ENCODE peak calls at places on chromosomes 2 and 18, in four cellular contexts. One of them, this sample, is unnamed.

GRCh38 chr2:67627456-67627855 is 230.3 kb downstream of the ETAA1 start:
- DNase-seq in prostate gland: no peak
- DNase-seq in lower lobe of right lung: no peak
- DNase-seq in K562: no peak
- DNase-seq in this sample: no peak

GRCh38 chr2:108975613-108976435 is 13.2 kb downstream of the EDAR start:
- DNase-seq in lower lobe of right lung: no peak
- DNase-seq in K562: no peak
- DNase-seq in prostate gland: no peak
- DNase-seq in this sample: no peak

GRCh38 chr18:62518460-62519375 is 4.1 kb upstream of the ZCCHC2 start:
- DNase-seq in lower lobe of right lung: no peak
- DNase-seq in prostate gland: no peak
- DNase-seq in K562: peak; percentile 34
- DNase-seq in this sample: no peak

GRCh38 chr2:72895759-72896281 is 8.6 kb downstream of the SPR start:
- DNase-seq in lower lobe of right lung: peak; percentile 50
- DNase-seq in K562: no peak
- DNase-seq in prostate gland: peak; percentile 37
- DNase-seq in this sample: no peak

GRCh38 chr2:207073791-207074678 is 91.7 kb downstream of the KLF7 start:
- DNase-seq in lower lobe of right lung: no peak
- DNase-seq in prostate gland: no peak
- DNase-seq in K562: no peak
- DNase-seq in this sample: no peak

GRCh38 chr2:218806346-218806978 is 24.5 kb downstream of the CYP27A1 start:
- DNase-seq in lower lobe of right lung: peak; percentile 87
- DNase-seq in K562: no peak
- DNase-seq in prostate gland: peak; percentile 68
- DNase-seq in this sample: peak; percentile 100

GRCh38 chr18:59821983-59822382 is 77.8 kb upstream of the PMAIP1 start:
- DNase-seq in K562: no peak
- DNase-seq in prostate gland: no peak
- DNase-seq in lower lobe of right lung: no peak
- DNase-seq in this sample: no peak

GRCh38 chr2:43005211-43005974 is 213.0 kb upstream of the HAAO start:
- DNase-seq in lower lobe of right lung: no peak
- DNase-seq in prostate gland: peak; percentile 27
- DNase-seq in K562: no peak
- DNase-seq in this sample: no peak

GRCh38 chr2:127514485-127514884 is 11.8 kb downstream of the IWS1 start:
- DNase-seq in K562: no peak
- DNase-seq in lower lobe of right lung: no peak
- DNase-seq in prostate gland: no peak
- DNase-seq in this sample: no peak

GRCh38 chr2:37576831-37577230 is 94.6 kb downstream of the CDC42EP3 start:
- DNase-seq in K562: no peak
- DNase-seq in lower lobe of right lung: no peak
- DNase-seq in prostate gland: no peak
- DNase-seq in this sample: no peak

GRCh38 chr2:160224507-160224906 is 24.4 kb upstream of the ITGB6 start:
- DNase-seq in K562: no peak
- DNase-seq in lower lobe of right lung: no peak
- DNase-seq in prostate gland: no peak
- DNase-seq in this sample: no peak

GRCh38 chr2:74815955-74816354 is 18.0 kb upstream of the HK2 start:
- DNase-seq in K562: no peak
- DNase-seq in prostate gland: no peak
- DNase-seq in lower lobe of right lung: no peak
- DNase-seq in this sample: no peak

GRCh38 chr2:109244750-109245382 is 115.9 kb downstream of the SH3RF3 start:
- DNase-seq in prostate gland: no peak
- DNase-seq in K562: no peak
- DNase-seq in lower lobe of right lung: no peak
- DNase-seq in this sample: no peak

GRCh38 chr2:177334940-177335543 is 57.5 kb upstream of the AGPS start:
- DNase-seq in prostate gland: peak; percentile 22
- DNase-seq in K562: peak; percentile 70
- DNase-seq in lower lobe of right lung: no peak
- DNase-seq in this sample: peak; percentile 65

GRCh38 chr2:224584111-224584764 is 925 bp downstream of the CUL3 start:
- DNase-seq in K562: peak; percentile 51
- DNase-seq in prostate gland: peak; percentile 6
- DNase-seq in lower lobe of right lung: peak; percentile 60
- DNase-seq in this sample: peak; percentile 59

GRCh38 chr2:158493458-158493857 is 36.7 kb downstream of the PKP4 start:
- DNase-seq in K562: no peak
- DNase-seq in lower lobe of right lung: no peak
- DNase-seq in prostate gland: no peak
- DNase-seq in this sample: no peak

GRCh38 chr2:133262888-133263287 is 305.4 kb downstream of the NCKAP5 start:
- DNase-seq in prostate gland: no peak
- DNase-seq in lower lobe of right lung: no peak
- DNase-seq in K562: no peak
- DNase-seq in this sample: no peak

GRCh38 chr2:74690571-74690970 is 36.5 kb downstream of the SEMA4F start:
- DNase-seq in K562: peak; percentile 63
- DNase-seq in lower lobe of right lung: no peak
- DNase-seq in prostate gland: peak; percentile 20
- DNase-seq in this sample: peak; percentile 81

GRCh38 chr2:241941691-241942301 is 72.3 kb downstream of the RTP5 start:
- DNase-seq in K562: no peak
- DNase-seq in lower lobe of right lung: no peak
- DNase-seq in prostate gland: no peak
- DNase-seq in this sample: no peak

GRCh38 chr2:171703574-171704347 is 16.5 kb downstream of the DYNC1I2 start:
- DNase-seq in K562: peak; percentile 59
- DNase-seq in lower lobe of right lung: no peak
- DNase-seq in prostate gland: no peak
- DNase-seq in this sample: peak; percentile 55

GRCh38 chr2:27893031-27893430 is 2.5 kb downstream of the BABAM2 start:
- DNase-seq in prostate gland: no peak
- DNase-seq in lower lobe of right lung: no peak
- DNase-seq in K562: no peak
- DNase-seq in this sample: no peak

GRCh38 chr2:182077451-182078142 is 91.9 kb downstream of the PPP1R1C start:
- DNase-seq in prostate gland: peak; percentile 50
- DNase-seq in lower lobe of right lung: no peak
- DNase-seq in K562: peak; percentile 68
- DNase-seq in this sample: peak; percentile 83

GRCh38 chr2:196537311-196537710 is 102.2 kb upstream of the CCDC150 start:
- DNase-seq in K562: no peak
- DNase-seq in lower lobe of right lung: no peak
- DNase-seq in prostate gland: no peak
- DNase-seq in this sample: no peak

GRCh38 chr18:32315881-32316280 is 126.0 kb downstream of the MEP1B start:
- DNase-seq in K562: no peak
- DNase-seq in prostate gland: no peak
- DNase-seq in lower lobe of right lung: no peak
- DNase-seq in this sample: no peak

GRCh38 chr2:30984141-30984540 is 154.1 kb downstream of the GALNT14 start:
- DNase-seq in K562: no peak
- DNase-seq in prostate gland: peak; percentile 31
- DNase-seq in lower lobe of right lung: no peak
- DNase-seq in this sample: no peak

GRCh38 chr2:20571644-20572215 is 79.2 kb downstream of the HS1BP3 start:
- DNase-seq in prostate gland: no peak
- DNase-seq in K562: no peak
- DNase-seq in lower lobe of right lung: no peak
- DNase-seq in this sample: no peak

GRCh38 chr2:20568501-20569463 is 82.1 kb downstream of the HS1BP3 start:
- DNase-seq in lower lobe of right lung: no peak
- DNase-seq in prostate gland: peak; percentile 36
- DNase-seq in K562: no peak
- DNase-seq in this sample: no peak

GRCh38 chr2:20570249-20570648 is 80.6 kb downstream of the HS1BP3 start:
- DNase-seq in prostate gland: no peak
- DNase-seq in lower lobe of right lung: no peak
- DNase-seq in K562: no peak
- DNase-seq in this sample: no peak

GRCh38 chr2:20569464-20570223 is 81.3 kb downstream of the HS1BP3 start:
- DNase-seq in K562: no peak
- DNase-seq in prostate gland: no peak
- DNase-seq in lower lobe of right lung: no peak
- DNase-seq in this sample: no peak

GRCh38 chr2:20571231-20571630 is 79.7 kb downstream of the HS1BP3 start:
- DNase-seq in lower lobe of right lung: peak; percentile 38
- DNase-seq in prostate gland: no peak
- DNase-seq in K562: no peak
- DNase-seq in this sample: no peak
- H3K27ac ChIP-seq in lower lobe of right lung: peak overlapping the region; percentile 28
- H3K27ac ChIP-seq in prostate gland: no peak overlapping the region
- H3K27ac ChIP-seq in K562: no peak overlapping the region
- H3K27ac ChIP-seq in this sample: no peak overlapping the region

DNA sequence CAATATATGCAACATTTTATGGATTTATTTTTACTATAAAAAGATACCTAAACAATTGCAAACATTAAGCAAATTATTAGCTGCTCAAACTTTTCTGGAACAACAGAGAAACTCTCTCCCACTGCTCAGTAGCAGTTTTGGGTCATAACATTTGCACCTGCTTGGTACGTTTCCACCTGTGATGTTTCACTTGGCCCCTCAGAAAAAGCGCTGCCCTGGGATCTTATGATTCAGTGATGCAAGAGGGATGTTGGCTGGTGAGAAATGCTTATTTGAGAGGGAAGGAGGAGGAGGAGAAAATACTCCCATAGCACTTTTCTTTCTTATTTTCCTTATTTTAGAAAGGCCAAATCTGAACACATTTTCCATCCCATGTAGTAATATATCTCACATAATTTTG is 9.2 kb downstream of the IRS1 start:
- DNase-seq in K562: no peak
- DNase-seq in prostate gland: no peak
- DNase-seq in lower lobe of right lung: no peak
- DNase-seq in this sample: no peak
- H3K4me1 ChIP-seq in K562: no peaks in the 10 kb centered on the region
- H3K4me1 ChIP-seq in prostate gland: no peaks in the 10 kb centered on the region
- H3K4me1 ChIP-seq in lower lobe of right lung: peaks cover 47% of the 10 kb centered on the region
- H3K4me1 ChIP-seq in this sample: peaks cover 54% of the 10 kb centered on the region

GRCh38 chr2:99158599-99158998 is 3.8 kb downstream of the LIPT1 start:
- DNase-seq in K562: no peak
- DNase-seq in lower lobe of right lung: no peak
- DNase-seq in prostate gland: no peak
- DNase-seq in this sample: no peak
- TF ChIP-seq CTCF in K562: no peak
- TF ChIP-seq CTCF in lower lobe of right lung: no peak
- TF ChIP-seq CTCF in prostate gland: no peak
- TF ChIP-seq CTCF in this sample: no peak

GRCh38 chr18:10419420-10420103 is 34.9 kb upstream of the APCDD1 start:
- DNase-seq in prostate gland: no peak
- DNase-seq in lower lobe of right lung: no peak
- DNase-seq in K562: peak; percentile 55
- DNase-seq in this sample: no peak

GRCh38 chr18:10420561-10421352 is 33.7 kb upstream of the APCDD1 start:
- DNase-seq in prostate gland: no peak
- DNase-seq in lower lobe of right lung: no peak
- DNase-seq in K562: no peak
- DNase-seq in this sample: no peak

GRCh38 chr18:10421859-10422258 is 32.6 kb upstream of the APCDD1 start:
- DNase-seq in K562: no peak
- DNase-seq in prostate gland: no peak
- DNase-seq in lower lobe of right lung: no peak
- DNase-seq in this sample: peak; percentile 71

GRCh38 chr18:10424576-10425314 is 29.7 kb upstream of the APCDD1 start:
- DNase-seq in prostate gland: no peak
- DNase-seq in lower lobe of right lung: no peak
- DNase-seq in K562: no peak
- DNase-seq in this sample: no peak

GRCh38 chr18:10422731-10423130 is 31.7 kb upstream of the APCDD1 start:
- DNase-seq in prostate gland: no peak
- DNase-seq in K562: no peak
- DNase-seq in lower lobe of right lung: no peak
- DNase-seq in this sample: no peak
- H3K27ac ChIP-seq in prostate gland: no peak overlapping the region
- H3K27ac ChIP-seq in K562: no peak overlapping the region
- H3K27ac ChIP-seq in lower lobe of right lung: no peak overlapping the region
- H3K27ac ChIP-seq in this sample: no peak overlapping the region

GRCh38 chr2:84970266-84970955 is 550 bp upstream of the KCMF1 start:
- DNase-seq in prostate gland: peak; percentile 51
- DNase-seq in K562: peak; percentile 62
- DNase-seq in lower lobe of right lung: peak; percentile 85
- DNase-seq in this sample: peak; percentile 56
- H3K4me1 ChIP-seq in prostate gland: peaks cover 5% of the 10 kb centered on the region
- H3K4me1 ChIP-seq in K562: peaks cover 10% of the 10 kb centered on the region
- H3K4me1 ChIP-seq in lower lobe of right lung: peaks cover 56% of the 10 kb centered on the region
- H3K4me1 ChIP-seq in this sample: peaks cover 19% of the 10 kb centered on the region

GRCh38 chr2:26462511-26463251 is 15.2 kb downstream of the OTOF start:
- DNase-seq in K562: peak; percentile 72
- DNase-seq in lower lobe of right lung: peak; percentile 44
- DNase-seq in prostate gland: no peak
- DNase-seq in this sample: peak; percentile 68
- TF ChIP-seq CTCF in K562: peak; percentile 83
- TF ChIP-seq CTCF in lower lobe of right lung: peak; percentile 37
- TF ChIP-seq CTCF in prostate gland: no peak
- TF ChIP-seq CTCF in this sample: peak; percentile 74

GRCh38 chr18:40473221-40473620 is 1481.8 kb upstream of the PIK3C3 start:
- DNase-seq in K562: no peak
- DNase-seq in prostate gland: no peak
- DNase-seq in lower lobe of right lung: no peak
- DNase-seq in this sample: no peak

GRCh38 chr18:40470753-40471152 is 1484.3 kb upstream of the PIK3C3 start:
- DNase-seq in prostate gland: no peak
- DNase-seq in K562: no peak
- DNase-seq in lower lobe of right lung: no peak
- DNase-seq in this sample: no peak

GRCh38 chr18:40464032-40464431 is 1491.0 kb upstream of the PIK3C3 start:
- DNase-seq in K562: no peak
- DNase-seq in lower lobe of right lung: no peak
- DNase-seq in prostate gland: no peak
- DNase-seq in this sample: no peak

GRCh38 chr18:40469851-40470250 is 1485.2 kb upstream of the PIK3C3 start:
- DNase-seq in prostate gland: no peak
- DNase-seq in lower lobe of right lung: no peak
- DNase-seq in K562: no peak
- DNase-seq in this sample: no peak
- H3K27ac ChIP-seq in prostate gland: no peak overlapping the region
- H3K27ac ChIP-seq in lower lobe of right lung: no peak overlapping the region
- H3K27ac ChIP-seq in K562: no peak overlapping the region
- H3K27ac ChIP-seq in this sample: no peak overlapping the region

GRCh38 chr2:65724752-65725151 is 292.4 kb upstream of the SPRED2 start:
- DNase-seq in K562: no peak
- DNase-seq in prostate gland: no peak
- DNase-seq in lower lobe of right lung: no peak
- DNase-seq in this sample: no peak
- H3K4me1 ChIP-seq in K562: no peaks in the 10 kb centered on the region
- H3K4me1 ChIP-seq in prostate gland: no peaks in the 10 kb centered on the region
- H3K4me1 ChIP-seq in lower lobe of right lung: no peaks in the 10 kb centered on the region
- H3K4me1 ChIP-seq in this sample: no peaks in the 10 kb centered on the region

This sample was measured in cardiac muscle cell.